ENCODE peak calls at places on chromosomes 5 and 9, in four cellular contexts. One of them, this sample, is unnamed.
A peak's percentile ranks its signal among the peaks of the same experiment; 100 is the strongest.

GRCh38 chr9:134770972-134771971 is 109.3 kb upstream of the FCN2 start:
- DNase-seq in A549: no peak
- DNase-seq in NCI-H2029 treated with DMSO at 0.1 percent for 48 hours: no peak
- DNase-seq in activated CD4-positive, CD25-positive, alpha-beta regulatory T cell treated with anti-CD3 and anti-CD28 coated beads, Interleukin-2, amount 50 U/mL, for 72 hours: no peak
- DNase-seq in this sample: no peak

GRCh38 chr9:129124507-129125069 is 13.4 kb downstream of the PTPA start:
- DNase-seq in A549: no peak
- DNase-seq in NCI-H2029 treated with DMSO at 0.1 percent for 48 hours: no peak
- DNase-seq in activated CD4-positive, CD25-positive, alpha-beta regulatory T cell treated with anti-CD3 and anti-CD28 coated beads, Interleukin-2, amount 50 U/mL, for 72 hours: no peak
- DNase-seq in this sample: no peak

GRCh38 chr9:98807811-98808195 is 333 bp downstream of the GALNT12 start:
- DNase-seq in NCI-H2029 treated with DMSO at 0.1 percent for 48 hours: no peak
- DNase-seq in A549: no peak
- DNase-seq in activated CD4-positive, CD25-positive, alpha-beta regulatory T cell treated with anti-CD3 and anti-CD28 coated beads, Interleukin-2, amount 50 U/mL, for 72 hours: peak; percentile 51
- DNase-seq in this sample: no peak

GRCh38 chr9:92294297-92294676 is 790 bp upstream of the IARS1 start:
- DNase-seq in activated CD4-positive, CD25-positive, alpha-beta regulatory T cell treated with anti-CD3 and anti-CD28 coated beads, Interleukin-2, amount 50 U/mL, for 72 hours: peak; percentile 34
- DNase-seq in NCI-H2029 treated with DMSO at 0.1 percent for 48 hours: no peak
- DNase-seq in A549: no peak
- DNase-seq in this sample: no peak

GRCh38 chr5:137034764-137035479 is 464.2 kb downstream of the SPOCK1 start:
- DNase-seq in activated CD4-positive, CD25-positive, alpha-beta regulatory T cell treated with anti-CD3 and anti-CD28 coated beads, Interleukin-2, amount 50 U/mL, for 72 hours: no peak
- DNase-seq in A549: no peak
- DNase-seq in NCI-H2029 treated with DMSO at 0.1 percent for 48 hours: no peak
- DNase-seq in this sample: no peak

GRCh38 chr9:129550199-129550839 is 70.6 kb downstream of the C9orf50 start:
- DNase-seq in activated CD4-positive, CD25-positive, alpha-beta regulatory T cell treated with anti-CD3 and anti-CD28 coated beads, Interleukin-2, amount 50 U/mL, for 72 hours: peak; percentile 40
- DNase-seq in NCI-H2029 treated with DMSO at 0.1 percent for 48 hours: no peak
- DNase-seq in A549: peak; percentile 28
- DNase-seq in this sample: no peak

GRCh38 chr5:83000448-83000847 is 76.7 kb downstream of the TMEM167A start:
- DNase-seq in activated CD4-positive, CD25-positive, alpha-beta regulatory T cell treated with anti-CD3 and anti-CD28 coated beads, Interleukin-2, amount 50 U/mL, for 72 hours: no peak
- DNase-seq in NCI-H2029 treated with DMSO at 0.1 percent for 48 hours: no peak
- DNase-seq in A549: no peak
- DNase-seq in this sample: no peak

GRCh38 chr5:165423697-165424299 is 1918.4 kb downstream of the MAT2B start:
- DNase-seq in A549: no peak
- DNase-seq in activated CD4-positive, CD25-positive, alpha-beta regulatory T cell treated with anti-CD3 and anti-CD28 coated beads, Interleukin-2, amount 50 U/mL, for 72 hours: no peak
- DNase-seq in NCI-H2029 treated with DMSO at 0.1 percent for 48 hours: no peak
- DNase-seq in this sample: no peak

GRCh38 chr9:33263131-33263935 is 1.2 kb downstream of the BAG1 start:
- DNase-seq in activated CD4-positive, CD25-positive, alpha-beta regulatory T cell treated with anti-CD3 and anti-CD28 coated beads, Interleukin-2, amount 50 U/mL, for 72 hours: no peak
- DNase-seq in NCI-H2029 treated with DMSO at 0.1 percent for 48 hours: peak; percentile 33
- DNase-seq in A549: no peak
- DNase-seq in this sample: no peak

GRCh38 chr9:136381311-136381710 is 7.8 kb upstream of the CARD9 start:
- DNase-seq in NCI-H2029 treated with DMSO at 0.1 percent for 48 hours: no peak
- DNase-seq in A549: no peak
- DNase-seq in activated CD4-positive, CD25-positive, alpha-beta regulatory T cell treated with anti-CD3 and anti-CD28 coated beads, Interleukin-2, amount 50 U/mL, for 72 hours: no peak
- DNase-seq in this sample: no peak

GRCh38 chr5:28517691-28518090 is 1479.3 kb upstream of the CDH9 start:
- DNase-seq in NCI-H2029 treated with DMSO at 0.1 percent for 48 hours: no peak
- DNase-seq in activated CD4-positive, CD25-positive, alpha-beta regulatory T cell treated with anti-CD3 and anti-CD28 coated beads, Interleukin-2, amount 50 U/mL, for 72 hours: no peak
- DNase-seq in A549: no peak
- DNase-seq in this sample: no peak

This sample was measured in glomerular endothelial cell.